ENCODE peak calls at places on chromosomes 12 and 14, in six cellular contexts. One of them, this sample, is unnamed.

GRCh38 chr12:52925717-52926595 is 21.1 kb upstream of the KRT8 start:
- DNase-seq in NCI-H510A: peak; percentile 99
- DNase-seq in stimulated activated CD4-positive, alpha-beta T cell treated with anti-CD3 and anti-CD28 coated beads, TNF-alpha, amount 100 ng/mL, for 4 hours: no peak
- DNase-seq in hepatic stellate cell: no peak
- DNase-seq in fibroblast of the aortic adventitia: no peak
- DNase-seq in RKO: no peak
- DNase-seq in this sample: no peak

GRCh38 chr14:73180385-73180805 is 44.1 kb downstream of the PSEN1 start:
- DNase-seq in NCI-H510A: no peak
- DNase-seq in stimulated activated CD4-positive, alpha-beta T cell treated with anti-CD3 and anti-CD28 coated beads, TNF-alpha, amount 100 ng/mL, for 4 hours: no peak
- DNase-seq in hepatic stellate cell: peak; percentile 44
- DNase-seq in fibroblast of the aortic adventitia: peak; percentile 86
- DNase-seq in RKO: no peak
- DNase-seq in this sample: no peak

GRCh38 chr14:74347096-74347794 is 1.0 kb upstream of the VRTN start:
- DNase-seq in NCI-H510A: no peak
- DNase-seq in stimulated activated CD4-positive, alpha-beta T cell treated with anti-CD3 and anti-CD28 coated beads, TNF-alpha, amount 100 ng/mL, for 4 hours: no peak
- DNase-seq in hepatic stellate cell: no peak
- DNase-seq in fibroblast of the aortic adventitia: no peak
- DNase-seq in RKO: no peak
- DNase-seq in this sample: no peak

GRCh38 chr12:110180591-110181005 is 56.4 kb downstream of the IFT81 start:
- DNase-seq in NCI-H510A: no peak
- DNase-seq in stimulated activated CD4-positive, alpha-beta T cell treated with anti-CD3 and anti-CD28 coated beads, TNF-alpha, amount 100 ng/mL, for 4 hours: no peak
- DNase-seq in hepatic stellate cell: peak; percentile 16
- DNase-seq in fibroblast of the aortic adventitia: peak; percentile 90
- DNase-seq in RKO: no peak
- DNase-seq in this sample: no peak

GRCh38 chr12:119258149-119258548 is 76.4 kb upstream of the CCDC60 start:
- DNase-seq in NCI-H510A: peak; percentile 66
- DNase-seq in stimulated activated CD4-positive, alpha-beta T cell treated with anti-CD3 and anti-CD28 coated beads, TNF-alpha, amount 100 ng/mL, for 4 hours: no peak
- DNase-seq in hepatic stellate cell: no peak
- DNase-seq in fibroblast of the aortic adventitia: no peak
- DNase-seq in RKO: no peak
- DNase-seq in this sample: no peak

GRCh38 chr14:101032433-101032832 is 128.9 kb upstream of the RTL1 start:
- DNase-seq in NCI-H510A: no peak
- DNase-seq in stimulated activated CD4-positive, alpha-beta T cell treated with anti-CD3 and anti-CD28 coated beads, TNF-alpha, amount 100 ng/mL, for 4 hours: no peak
- DNase-seq in hepatic stellate cell: no peak
- DNase-seq in fibroblast of the aortic adventitia: no peak
- DNase-seq in RKO: no peak
- DNase-seq in this sample: no peak

GRCh38 chr12:10189653-10190052 is 10.8 kb downstream of the TMEM52B start:
- DNase-seq in NCI-H510A: no peak
- DNase-seq in stimulated activated CD4-positive, alpha-beta T cell treated with anti-CD3 and anti-CD28 coated beads, TNF-alpha, amount 100 ng/mL, for 4 hours: no peak
- DNase-seq in hepatic stellate cell: peak; percentile 63
- DNase-seq in fibroblast of the aortic adventitia: peak; percentile 15
- DNase-seq in RKO: no peak
- DNase-seq in this sample: no peak

GRCh38 chr12:52884526-52885293 is 20.2 kb downstream of the KRT8 start:
- DNase-seq in NCI-H510A: peak; percentile 48
- DNase-seq in stimulated activated CD4-positive, alpha-beta T cell treated with anti-CD3 and anti-CD28 coated beads, TNF-alpha, amount 100 ng/mL, for 4 hours: peak; percentile 65
- DNase-seq in hepatic stellate cell: peak; percentile 85
- DNase-seq in fibroblast of the aortic adventitia: peak; percentile 66
- DNase-seq in RKO: peak; percentile 63
- DNase-seq in this sample: peak; percentile 22

GRCh38 chr12:73235387-73235786 is 963.2 kb downstream of the TRHDE start:
- DNase-seq in NCI-H510A: no peak
- DNase-seq in stimulated activated CD4-positive, alpha-beta T cell treated with anti-CD3 and anti-CD28 coated beads, TNF-alpha, amount 100 ng/mL, for 4 hours: no peak
- DNase-seq in hepatic stellate cell: no peak
- DNase-seq in fibroblast of the aortic adventitia: no peak
- DNase-seq in RKO: no peak
- DNase-seq in this sample: no peak

GRCh38 chr14:92686763-92687427 is 61.5 kb downstream of the LGMN start:
- DNase-seq in NCI-H510A: peak; percentile 55
- DNase-seq in stimulated activated CD4-positive, alpha-beta T cell treated with anti-CD3 and anti-CD28 coated beads, TNF-alpha, amount 100 ng/mL, for 4 hours: peak; percentile 26
- DNase-seq in hepatic stellate cell: peak; percentile 95
- DNase-seq in fibroblast of the aortic adventitia: peak; percentile 56
- DNase-seq in RKO: peak; percentile 56
- DNase-seq in this sample: peak; percentile 70

GRCh38 chr12:117854339-117855012 is 114.3 kb downstream of the KSR2 start:
- DNase-seq in NCI-H510A: no peak
- DNase-seq in stimulated activated CD4-positive, alpha-beta T cell treated with anti-CD3 and anti-CD28 coated beads, TNF-alpha, amount 100 ng/mL, for 4 hours: no peak
- DNase-seq in hepatic stellate cell: peak; percentile 38
- DNase-seq in fibroblast of the aortic adventitia: peak; percentile 37
- DNase-seq in RKO: peak; percentile 68
- DNase-seq in this sample: peak; percentile 13

GRCh38 chr12:94535614-94535932 is 75.9 kb upstream of the CEP83 start:
- DNase-seq in NCI-H510A: peak; percentile 64
- DNase-seq in stimulated activated CD4-positive, alpha-beta T cell treated with anti-CD3 and anti-CD28 coated beads, TNF-alpha, amount 100 ng/mL, for 4 hours: no peak
- DNase-seq in hepatic stellate cell: no peak
- DNase-seq in fibroblast of the aortic adventitia: no peak
- DNase-seq in RKO: no peak
- DNase-seq in this sample: no peak

GRCh38 chr14:73591690-73592448 is at the start of gene ACOT4:
- DNase-seq in NCI-H510A: no peak
- DNase-seq in stimulated activated CD4-positive, alpha-beta T cell treated with anti-CD3 and anti-CD28 coated beads, TNF-alpha, amount 100 ng/mL, for 4 hours: peak; percentile 38
- DNase-seq in hepatic stellate cell: peak; percentile 35
- DNase-seq in fibroblast of the aortic adventitia: peak; percentile 23
- DNase-seq in RKO: no peak
- DNase-seq in this sample: peak; percentile 39

GRCh38 chr12:53224268-53224896 is 7.6 kb downstream of the RARG start:
- DNase-seq in NCI-H510A: peak; percentile 52
- DNase-seq in stimulated activated CD4-positive, alpha-beta T cell treated with anti-CD3 and anti-CD28 coated beads, TNF-alpha, amount 100 ng/mL, for 4 hours: no peak
- DNase-seq in hepatic stellate cell: no peak
- DNase-seq in fibroblast of the aortic adventitia: no peak
- DNase-seq in RKO: no peak
- DNase-seq in this sample: no peak

GRCh38 chr14:77148510-77149231 is 7.1 kb upstream of the ZDHHC22 start:
- DNase-seq in NCI-H510A: peak; percentile 17
- DNase-seq in stimulated activated CD4-positive, alpha-beta T cell treated with anti-CD3 and anti-CD28 coated beads, TNF-alpha, amount 100 ng/mL, for 4 hours: no peak
- DNase-seq in hepatic stellate cell: no peak
- DNase-seq in fibroblast of the aortic adventitia: no peak
- DNase-seq in RKO: no peak
- DNase-seq in this sample: no peak

GRCh38 chr14:23573384-23573783 is 5.2 kb downstream of the JPH4 start:
- DNase-seq in NCI-H510A: peak; percentile 31
- DNase-seq in stimulated activated CD4-positive, alpha-beta T cell treated with anti-CD3 and anti-CD28 coated beads, TNF-alpha, amount 100 ng/mL, for 4 hours: no peak
- DNase-seq in hepatic stellate cell: no peak
- DNase-seq in fibroblast of the aortic adventitia: no peak
- DNase-seq in RKO: no peak
- DNase-seq in this sample: peak; percentile 53

GRCh38 chr12:15620726-15621125 is 168.5 kb downstream of the EPS8 start:
- DNase-seq in NCI-H510A: no peak
- DNase-seq in stimulated activated CD4-positive, alpha-beta T cell treated with anti-CD3 and anti-CD28 coated beads, TNF-alpha, amount 100 ng/mL, for 4 hours: no peak
- DNase-seq in hepatic stellate cell: no peak
- DNase-seq in fibroblast of the aortic adventitia: no peak
- DNase-seq in RKO: no peak
- DNase-seq in this sample: no peak

GRCh38 chr14:61812347-61813100 is 50.3 kb downstream of the SNAPC1 start:
- DNase-seq in NCI-H510A: no peak
- DNase-seq in stimulated activated CD4-positive, alpha-beta T cell treated with anti-CD3 and anti-CD28 coated beads, TNF-alpha, amount 100 ng/mL, for 4 hours: no peak
- DNase-seq in hepatic stellate cell: peak; percentile 13
- DNase-seq in fibroblast of the aortic adventitia: no peak
- DNase-seq in RKO: no peak
- DNase-seq in this sample: no peak

GRCh38 chr12:44052554-44052953 is 216.7 kb downstream of the TMEM117 start:
- DNase-seq in NCI-H510A: no peak
- DNase-seq in stimulated activated CD4-positive, alpha-beta T cell treated with anti-CD3 and anti-CD28 coated beads, TNF-alpha, amount 100 ng/mL, for 4 hours: no peak
- DNase-seq in hepatic stellate cell: no peak
- DNase-seq in fibroblast of the aortic adventitia: no peak
- DNase-seq in RKO: no peak
- DNase-seq in this sample: no peak

GRCh38 chr12:30679250-30679649 is 16.4 kb downstream of the IPO8 start:
- DNase-seq in NCI-H510A: no peak
- DNase-seq in stimulated activated CD4-positive, alpha-beta T cell treated with anti-CD3 and anti-CD28 coated beads, TNF-alpha, amount 100 ng/mL, for 4 hours: no peak
- DNase-seq in hepatic stellate cell: no peak
- DNase-seq in fibroblast of the aortic adventitia: no peak
- DNase-seq in RKO: no peak
- DNase-seq in this sample: no peak

GRCh38 chr14:100679707-100680438 is 46.8 kb upstream of the DLK1 start:
- DNase-seq in NCI-H510A: no peak
- DNase-seq in stimulated activated CD4-positive, alpha-beta T cell treated with anti-CD3 and anti-CD28 coated beads, TNF-alpha, amount 100 ng/mL, for 4 hours: no peak
- DNase-seq in hepatic stellate cell: peak; percentile 38
- DNase-seq in fibroblast of the aortic adventitia: peak; percentile 62
- DNase-seq in RKO: no peak
- DNase-seq in this sample: no peak

GRCh38 chr14:74459981-74460380 is 33.1 kb downstream of the NPC2 start:
- DNase-seq in NCI-H510A: no peak
- DNase-seq in stimulated activated CD4-positive, alpha-beta T cell treated with anti-CD3 and anti-CD28 coated beads, TNF-alpha, amount 100 ng/mL, for 4 hours: no peak
- DNase-seq in hepatic stellate cell: no peak
- DNase-seq in fibroblast of the aortic adventitia: no peak
- DNase-seq in RKO: no peak
- DNase-seq in this sample: no peak

GRCh38 chr12:118136559-118137003 is 657 bp downstream of the PEBP1 start:
- DNase-seq in NCI-H510A: peak; percentile 17
- DNase-seq in stimulated activated CD4-positive, alpha-beta T cell treated with anti-CD3 and anti-CD28 coated beads, TNF-alpha, amount 100 ng/mL, for 4 hours: peak; percentile 12
- DNase-seq in hepatic stellate cell: peak; percentile 56
- DNase-seq in fibroblast of the aortic adventitia: peak; percentile 55
- DNase-seq in RKO: peak; percentile 71
- DNase-seq in this sample: no peak

GRCh38 chr12:126874427-126875026 is 1392.4 kb upstream of the TMEM132C start:
- DNase-seq in NCI-H510A: peak; percentile 55
- DNase-seq in stimulated activated CD4-positive, alpha-beta T cell treated with anti-CD3 and anti-CD28 coated beads, TNF-alpha, amount 100 ng/mL, for 4 hours: peak; percentile 5
- DNase-seq in hepatic stellate cell: peak; percentile 2
- DNase-seq in fibroblast of the aortic adventitia: peak; percentile 73
- DNase-seq in RKO: peak; percentile 57
- DNase-seq in this sample: peak; percentile 48

GRCh38 chr12:77256924-77257323 is 191.6 kb upstream of the E2F7 start:
- DNase-seq in NCI-H510A: no peak
- DNase-seq in stimulated activated CD4-positive, alpha-beta T cell treated with anti-CD3 and anti-CD28 coated beads, TNF-alpha, amount 100 ng/mL, for 4 hours: no peak
- DNase-seq in hepatic stellate cell: no peak
- DNase-seq in fibroblast of the aortic adventitia: peak; percentile 73
- DNase-seq in RKO: no peak
- DNase-seq in this sample: no peak

GRCh38 chr14:26526132-26526531 is 71.7 kb downstream of the NOVA1 start:
- DNase-seq in NCI-H510A: no peak
- DNase-seq in stimulated activated CD4-positive, alpha-beta T cell treated with anti-CD3 and anti-CD28 coated beads, TNF-alpha, amount 100 ng/mL, for 4 hours: no peak
- DNase-seq in hepatic stellate cell: no peak
- DNase-seq in fibroblast of the aortic adventitia: peak; percentile 69
- DNase-seq in RKO: no peak
- DNase-seq in this sample: no peak

GRCh38 chr12:125185740-125186470 is 120.7 kb downstream of the AACS start:
- DNase-seq in NCI-H510A: peak; percentile 77
- DNase-seq in stimulated activated CD4-positive, alpha-beta T cell treated with anti-CD3 and anti-CD28 coated beads, TNF-alpha, amount 100 ng/mL, for 4 hours: peak; percentile 15
- DNase-seq in hepatic stellate cell: peak; percentile 73
- DNase-seq in fibroblast of the aortic adventitia: peak; percentile 63
- DNase-seq in RKO: peak; percentile 78
- DNase-seq in this sample: peak; percentile 82

GRCh38 chr14:55052259-55052930 is 948 bp downstream of the MAPK1IP1L start:
- DNase-seq in NCI-H510A: no peak
- DNase-seq in stimulated activated CD4-positive, alpha-beta T cell treated with anti-CD3 and anti-CD28 coated beads, TNF-alpha, amount 100 ng/mL, for 4 hours: no peak
- DNase-seq in hepatic stellate cell: peak; percentile 41
- DNase-seq in fibroblast of the aortic adventitia: peak; percentile 59
- DNase-seq in RKO: peak; percentile 30
- DNase-seq in this sample: no peak

GRCh38 chr12:115660211-115660805 is 617.2 kb downstream of the MED13L start:
- DNase-seq in NCI-H510A: no peak
- DNase-seq in stimulated activated CD4-positive, alpha-beta T cell treated with anti-CD3 and anti-CD28 coated beads, TNF-alpha, amount 100 ng/mL, for 4 hours: no peak
- DNase-seq in hepatic stellate cell: peak; percentile 7
- DNase-seq in fibroblast of the aortic adventitia: peak; percentile 77
- DNase-seq in RKO: no peak
- DNase-seq in this sample: no peak

GRCh38 chr12:127334324-127334723 is 932.6 kb upstream of the TMEM132C start:
- DNase-seq in NCI-H510A: no peak
- DNase-seq in stimulated activated CD4-positive, alpha-beta T cell treated with anti-CD3 and anti-CD28 coated beads, TNF-alpha, amount 100 ng/mL, for 4 hours: no peak
- DNase-seq in hepatic stellate cell: no peak
- DNase-seq in fibroblast of the aortic adventitia: no peak
- DNase-seq in RKO: no peak
- DNase-seq in this sample: no peak

GRCh38 chr12:74624206-74624605 is 86.6 kb downstream of the ATXN7L3B start:
- DNase-seq in NCI-H510A: peak; percentile 16
- DNase-seq in stimulated activated CD4-positive, alpha-beta T cell treated with anti-CD3 and anti-CD28 coated beads, TNF-alpha, amount 100 ng/mL, for 4 hours: no peak
- DNase-seq in hepatic stellate cell: no peak
- DNase-seq in fibroblast of the aortic adventitia: no peak
- DNase-seq in RKO: no peak
- DNase-seq in this sample: no peak

GRCh38 chr14:87494010-87494409 is 499.0 kb downstream of the GALC start:
- DNase-seq in NCI-H510A: no peak
- DNase-seq in stimulated activated CD4-positive, alpha-beta T cell treated with anti-CD3 and anti-CD28 coated beads, TNF-alpha, amount 100 ng/mL, for 4 hours: no peak
- DNase-seq in hepatic stellate cell: no peak
- DNase-seq in fibroblast of the aortic adventitia: no peak
- DNase-seq in RKO: no peak
- DNase-seq in this sample: no peak

GRCh38 chr12:119328111-119328510 is 6.4 kb upstream of the CCDC60 start:
- DNase-seq in NCI-H510A: peak; percentile 2
- DNase-seq in stimulated activated CD4-positive, alpha-beta T cell treated with anti-CD3 and anti-CD28 coated beads, TNF-alpha, amount 100 ng/mL, for 4 hours: no peak
- DNase-seq in hepatic stellate cell: no peak
- DNase-seq in fibroblast of the aortic adventitia: no peak
- DNase-seq in RKO: peak; percentile 43
- DNase-seq in this sample: no peak

GRCh38 chr12:92827836-92828431 is 101.2 kb downstream of the EEA1 start:
- DNase-seq in NCI-H510A: no peak
- DNase-seq in stimulated activated CD4-positive, alpha-beta T cell treated with anti-CD3 and anti-CD28 coated beads, TNF-alpha, amount 100 ng/mL, for 4 hours: no peak
- DNase-seq in hepatic stellate cell: peak; percentile 41
- DNase-seq in fibroblast of the aortic adventitia: peak; percentile 57
- DNase-seq in RKO: peak; percentile 71
- DNase-seq in this sample: no peak

GRCh38 chr12:2154521-2154920 is 101.7 kb downstream of the CACNA1C start:
- DNase-seq in NCI-H510A: no peak
- DNase-seq in stimulated activated CD4-positive, alpha-beta T cell treated with anti-CD3 and anti-CD28 coated beads, TNF-alpha, amount 100 ng/mL, for 4 hours: no peak
- DNase-seq in hepatic stellate cell: no peak
- DNase-seq in fibroblast of the aortic adventitia: no peak
- DNase-seq in RKO: no peak
- DNase-seq in this sample: no peak

This sample was measured in occipital lobe.